ENCODE peak calls at places on chromosomes 3 and 15, in five cellular contexts. Y, E, O, G and K are unnamed samples.
A peak's percentile ranks its signal among the peaks of the same experiment; 100 is the strongest.

GRCh38 chr3:151726016-151726415 is 7.7 kb upstream of the AADACL2 start:
- DNase-seq in Y (no peak), E (no peak), O (no peak), G (no peak), K (peak; percentile 69)

GRCh38 chr3:153855772-153856171 is 265.4 kb upstream of the ARHGEF26 start:
- DNase-seq in Y (no peak), E (no peak), O (no peak), G (no peak), K (peak; percentile 1)

GRCh38 chr15:40282144-40282869 is 557 bp downstream of the ANKRD63 start:
- DNase-seq in Y (peak; percentile 50), E (no peak), O (no peak), G (no peak), K (peak; percentile 30)

GRCh38 chr15:31145271-31145911 is 43.9 kb upstream of the TRPM1 start:
- DNase-seq in Y (no peak), E (no peak), O (no peak), G (no peak), K (peak; percentile 39)

GRCh38 chr3:5264896-5265770 is 77.6 kb downstream of the EDEM1 start:
- DNase-seq in Y (no peak), E (no peak), O (no peak), G (no peak), K (no peak)

GRCh38 chr3:125150525-125151436 is 61.8 kb downstream of the SLC12A8 start:
- DNase-seq in Y (peak; percentile 81), E (no peak), O (no peak), G (no peak), K (peak; percentile 53)

GRCh38 chr15:66172339-66172980 is 81.1 kb downstream of the MEGF11 start:
- DNase-seq in Y (no peak), E (no peak), O (no peak), G (no peak), K (no peak)

GRCh38 chr3:172174396-172175253 is 135.2 kb downstream of the FNDC3B start:
- DNase-seq in Y (no peak), E (no peak), O (no peak), G (no peak), K (no peak)

GRCh38 chr15:59200560-59200959 is 6.1 kb upstream of the LDHAL6B start:
- DNase-seq in Y (no peak), E (no peak), O (no peak), G (no peak), K (no peak)

GRCh38 chr15:93483923-93484322 is 394.9 kb upstream of the RGMA start:
- DNase-seq in Y (no peak), E (no peak), O (no peak), G (no peak), K (no peak)

GRCh38 chr15:94274745-94275144 is 43.4 kb downstream of the MCTP2 start:
- DNase-seq in Y (no peak), E (no peak), O (no peak), G (no peak), K (no peak)

GRCh38 chr15:43042885-43043284 is 63.0 kb downstream of the UBR1 start:
- DNase-seq in Y (no peak), E (no peak), O (no peak), G (no peak), K (no peak)

GRCh38 chr3:44509985-44510360 is 32.5 kb upstream of the ZNF445 start:
- DNase-seq in Y (no peak), E (no peak), O (no peak), G (no peak), K (no peak)

GRCh38 chr3:127037423-127037841 is 54.5 kb downstream of the PLXNA1 start:
- DNase-seq in Y (no peak), E (no peak), O (no peak), G (no peak), K (no peak)

GRCh38 chr15:99954361-99955180 is 221.3 kb upstream of the LYSMD4 start:
- DNase-seq in Y (no peak), E (no peak), O (no peak), G (no peak), K (no peak)
- TF ChIP-seq SUZ12 in Y (no peak), E (no peak), O (no peak), G (no peak), K (no peak)

DNA sequence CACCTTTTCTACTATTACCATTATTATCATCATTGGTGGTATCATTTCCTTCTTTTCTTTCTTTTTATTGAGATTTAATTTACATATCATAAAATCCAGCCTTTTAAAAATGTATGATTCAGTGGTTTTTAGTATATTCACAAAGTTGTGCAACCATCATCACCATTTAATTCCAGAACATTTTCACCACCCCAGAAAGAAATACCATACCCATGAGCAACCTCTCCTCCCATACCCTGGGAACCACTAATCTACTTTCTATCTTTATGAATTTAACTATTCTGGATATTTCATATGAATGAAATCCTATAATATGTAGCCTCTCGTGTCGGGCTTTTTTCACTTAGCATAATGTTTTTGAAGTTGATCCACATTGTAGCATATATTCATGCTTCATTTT is 29.1 kb downstream of the AAGAB start:
- DNase-seq in Y (no peak), E (no peak), O (no peak), G (no peak), K (no peak)
- TF ChIP-seq SUZ12 in Y (no peak), E (no peak), O (no peak), G (no peak), K (no peak)

GRCh38 chr3:23663661-23664186 is 142.0 kb upstream of the UBE2E1 start:
- DNase-seq in Y (no peak), E (no peak), O (no peak), G (no peak), K (no peak)

GRCh38 chr3:23665741-23666140 is 140.0 kb upstream of the UBE2E1 start:
- DNase-seq in Y (no peak), E (no peak), O (no peak), G (no peak), K (no peak)

GRCh38 chr3:23662079-23662617 is 143.6 kb upstream of the UBE2E1 start:
- DNase-seq in Y (no peak), E (no peak), O (no peak), G (no peak), K (no peak)

GRCh38 chr3:23664459-23664858 is 141.3 kb upstream of the UBE2E1 start:
- DNase-seq in Y (no peak), E (no peak), O (no peak), G (no peak), K (no peak)

GRCh38 chr3:23663246-23663645 is 142.5 kb upstream of the UBE2E1 start:
- DNase-seq in Y (no peak), E (no peak), O (no peak), G (no peak), K (no peak)
- TF ChIP-seq SUZ12 in Y (no peak), E (no peak), O (no peak), G (no peak), K (no peak)

DNA sequence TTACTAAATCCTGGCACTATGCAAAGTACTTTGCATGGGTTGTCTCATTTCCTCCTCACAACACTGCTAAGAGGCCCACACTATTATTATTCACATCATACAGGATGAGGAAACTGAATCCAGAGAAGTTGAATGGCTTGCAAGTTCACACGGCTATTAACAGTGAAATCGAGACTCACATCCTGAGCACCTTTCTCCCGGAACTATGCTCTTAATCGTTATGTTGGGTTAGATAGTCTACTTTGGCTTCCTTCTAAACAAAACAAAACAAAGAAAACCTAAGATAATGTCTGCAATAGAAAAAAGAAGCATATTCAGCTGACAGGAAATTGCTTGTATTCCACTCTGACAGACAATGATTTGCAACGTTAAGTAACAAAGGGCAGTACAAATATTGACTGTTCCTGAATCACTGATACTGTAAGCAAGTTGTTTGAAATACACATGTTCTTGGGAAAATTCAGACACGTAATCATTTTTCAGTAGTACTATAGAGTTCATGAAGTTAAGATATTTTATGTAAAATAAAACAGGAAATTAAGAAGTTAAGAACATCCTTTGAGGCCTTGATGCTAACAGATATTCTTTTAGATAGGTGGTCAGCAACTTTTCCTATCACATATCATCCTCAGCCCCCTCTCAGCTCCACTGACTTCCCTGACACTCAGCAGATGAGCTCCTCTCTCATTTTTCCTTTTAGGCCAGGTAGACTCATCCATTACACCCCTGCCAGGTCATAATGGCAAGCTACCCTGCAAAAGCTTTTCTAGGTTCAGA is 40.7 kb downstream of the C2CD4B start:
- DNase-seq in Y (no peak), E (no peak), O (no peak), G (no peak), K (peak; percentile 49)
- TF ChIP-seq SUZ12 in Y (no peak), E (no peak), O (no peak), G (no peak), K (no peak)

GRCh38 chr3:106560451-106560966 is 691.7 kb upstream of the CBLB start:
- DNase-seq in Y (no peak), E (no peak), O (no peak), G (no peak), K (no peak)
- TF ChIP-seq SUZ12 in Y (no peak), E (no peak), O (no peak), G (no peak), K (no peak)

DNA sequence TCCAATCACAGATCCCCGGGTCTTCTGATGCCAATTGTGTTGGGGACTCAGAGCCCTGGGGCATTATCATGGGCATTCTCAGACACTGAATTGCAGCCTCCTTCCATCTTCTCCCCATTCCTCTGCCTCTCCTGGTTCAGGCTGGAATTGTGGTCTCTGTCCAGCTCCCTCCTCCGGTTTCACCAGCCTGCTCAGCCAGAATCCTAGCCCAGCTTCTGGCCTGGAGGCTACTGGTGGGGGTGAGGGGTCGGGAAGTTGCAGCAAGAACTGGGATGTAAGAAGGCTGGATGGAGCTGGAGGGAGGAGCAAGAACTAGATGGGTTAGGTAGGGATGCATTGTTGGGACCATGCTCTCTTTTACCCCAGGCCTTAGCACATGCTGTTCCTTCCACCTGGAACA is 53.5 kb downstream of the TLE3 start:
- DNase-seq in Y (no peak), E (no peak), O (no peak), G (no peak), K (no peak)
- TF ChIP-seq SUZ12 in Y (no peak), E (no peak), O (no peak), G (no peak), K (no peak)

GRCh38 chr15:75357976-75358673 is 10.3 kb downstream of the MAN2C1 start:
- DNase-seq in Y (no peak), E (no peak), O (no peak), G (no peak), K (no peak)
- TF ChIP-seq SUZ12 in Y (no peak), E (no peak), O (no peak), G (no peak), K (no peak)

GRCh38 chr3:169769287-169770181 is at the start of gene ACTRT3:
- DNase-seq in Y (peak; percentile 40), E (peak; percentile 63), O (no peak), G (no peak), K (peak; percentile 39)

GRCh38 chr3:169771651-169772529 is 1.3 kb upstream of the MYNN start:
- DNase-seq in Y (peak; percentile 45), E (peak; percentile 64), O (peak; percentile 90), G (no peak), K (peak; percentile 79)

GRCh38 chr3:169772951-169773816 is at the start of gene MYNN:
- DNase-seq in Y (peak; percentile 74), E (peak; percentile 82), O (peak; percentile 63), G (peak; percentile 60), K (peak; percentile 81)

GRCh38 chr3:169774186-169774585 is 990 bp downstream of the MYNN start:
- DNase-seq in Y (no peak), E (no peak), O (no peak), G (no peak), K (no peak)

GRCh38 chr3:169772530-169772950 is 656 bp upstream of the MYNN start:
- DNase-seq in Y (peak; percentile 50), E (peak; percentile 60), O (peak; percentile 59), G (no peak), K (peak; percentile 78)
- TF ChIP-seq SUZ12 in Y (no peak), E (no peak), O (no peak), G (no peak), K (no peak)